ENCODE peak calls at places on chromosomes 4 and X, in five cellular contexts. I is NCI-H2029 treated with DMSO at 0.1 percent for 48 hours, B is D721Med, L is SK-MEL-5, E is fibroblast of villous mesenchyme. P is an unnamed sample.

GRCh38 chrX:20620301-20620700 is 353.6 kb upstream of the RPS6KA3 start:
- DNase-seq in L (no peak), I (no peak), B (no peak), E (peak; percentile 2), P (no peak)

GRCh38 chr4:145619639-145619996 is 433 bp downstream of the MMAA start:
- DNase-seq in B (no peak), I (no peak), E (peak; percentile 63), L (peak; percentile 47), P (no peak)

GRCh38 chrX:20718592-20718991 is 451.9 kb upstream of the RPS6KA3 start:
- DNase-seq in E (no peak), I (no peak), L (no peak), B (no peak), P (peak; percentile 6)

GRCh38 chr4:136314686-136315085 is 1217.6 kb downstream of the PCDH18 start:
- DNase-seq in L (no peak), B (no peak), I (no peak), E (no peak), P (no peak)

GRCh38 chr4:126718161-126718560 is 914.6 kb upstream of the INTU start:
- DNase-seq in B (no peak), L (no peak), E (no peak), I (no peak), P (no peak)

GRCh38 chrX:40006025-40007017 is 91.4 kb downstream of the BCOR start:
- DNase-seq in I (no peak), L (no peak), B (no peak), E (peak; percentile 21), P (peak; percentile 77)

GRCh38 chr4:45293335-45293734 is 567.0 kb upstream of the GNPDA2 start:
- DNase-seq in B (no peak), L (no peak), I (no peak), E (no peak), P (no peak)

GRCh38 chr4:109383823-109384222 is 49.8 kb upstream of the SEC24B start:
- DNase-seq in I (no peak), B (no peak), L (no peak), E (no peak), P (no peak)

GRCh38 chr4:113445286-113445685 is 316.3 kb downstream of the CAMK2D start:
- DNase-seq in L (peak; percentile 39), B (no peak), E (peak; percentile 95), I (no peak), P (no peak)

GRCh38 chr4:108683479-108683878 is 33.1 kb downstream of the OSTC start:
- DNase-seq in I (no peak), B (no peak), L (peak; percentile 65), E (peak; percentile 38), P (peak; percentile 9)

GRCh38 chr4:36757623-36758311 is 476.4 kb downstream of the DTHD1 start:
- DNase-seq in I (no peak), B (no peak), L (no peak), E (no peak), P (no peak)

GRCh38 chr4:177228599-177228998 is 81.1 kb upstream of the NEIL3 start:
- DNase-seq in L (no peak), B (no peak), E (no peak), I (no peak), P (peak; percentile 13)

GRCh38 chrX:136055651-136056221 is 70.5 kb downstream of the SLC9A6 start:
- DNase-seq in L (no peak), E (peak; percentile 81), I (no peak), B (no peak), P (no peak)

GRCh38 chr4:186606593-186606992 is 51.2 kb upstream of the MTNR1A start:
- DNase-seq in B (no peak), L (no peak), E (peak; percentile 89), I (no peak), P (no peak)

GRCh38 chrX:2690856-2691542 is at the start of gene CD99:
- DNase-seq in B (peak; percentile 62), E (peak; percentile 93), L (peak; percentile 73), I (no peak), P (peak; percentile 69)

GRCh38 chr4:171035909-171036308 is 777.3 kb upstream of the GALNTL6 start:
- DNase-seq in L (no peak), B (no peak), E (no peak), I (no peak), P (no peak)